ENCODE peak calls at places on chromosomes 16 and 17, in six cellular contexts. H is omental fat pad, A is RCC 7860, S is ascending aorta, M is sigmoid colon, W is GDM1. G is an unnamed sample.

GRCh38 chr17:73342057-73342522 is 30.3 kb upstream of the CDC42EP4 start:
- DNase-seq in S (peak), M (peak), A (peak), H (peak), W (no peak), G (peak)

GRCh38 chr17:77365584-77366186 is 224.9 kb downstream of the SEC14L1 start:
- DNase-seq in A (peak), H (no peak), S (peak), W (peak), M (peak), G (peak)

GRCh38 chr17:63430223-63430622 is 15.9 kb downstream of the CYB561 start:
- DNase-seq in A (no peak), M (peak), H (no peak), S (no peak), W (no peak), G (no peak)

GRCh38 chr16:1537763-1538289 is 4.4 kb downstream of the TMEM204 start:
- DNase-seq in A (no peak), S (no peak), M (no peak), H (no peak), W (no peak), G (no peak)

GRCh38 chr17:79658811-79659207 is 48.0 kb upstream of the RBFOX3 start:
- DNase-seq in A (no peak), S (no peak), H (no peak), W (no peak), M (peak), G (peak)

GRCh38 chr17:13114601-13115024 is 96.8 kb upstream of the ELAC2 start:
- DNase-seq in A (peak), S (no peak), H (no peak), M (no peak), W (no peak), G (no peak)

GRCh38 chr16:71867934-71868333 is 16.0 kb downstream of the ZNF821 start:
- DNase-seq in S (no peak), A (no peak), H (no peak), W (no peak), M (no peak), G (no peak)

GRCh38 chr16:27365142-27366089 is 36.6 kb upstream of the IL21R start:
- DNase-seq in A (peak), S (no peak), M (no peak), W (no peak), H (no peak), G (peak)

GRCh38 chr16:86074651-86075487 is 175.9 kb downstream of the IRF8 start:
- DNase-seq in W (no peak), H (no peak), A (no peak), M (peak), S (no peak), G (no peak)

GRCh38 chr17:12659500-12659899 is 6.2 kb upstream of the MYOCD start:
- DNase-seq in W (no peak), H (no peak), A (no peak), S (no peak), M (no peak), G (peak)

GRCh38 chr17:12067425-12067824 is 46.7 kb downstream of the MAP2K4 start:
- DNase-seq in S (no peak), H (no peak), A (no peak), W (no peak), M (no peak), G (no peak)

GRCh38 chr17:73564856-73565255 is 79.4 kb downstream of the SDK2 start:
- DNase-seq in W (no peak), H (no peak), M (no peak), A (no peak), S (no peak), G (no peak)

GRCh38 chr17:79837888-79838540 is 1.2 kb downstream of the CBX4 start:
- DNase-seq in H (no peak), M (no peak), W (no peak), A (no peak), S (no peak), G (no peak)

GRCh38 chr17:78227455-78227916 is 3.9 kb upstream of the TMEM235 start:
- DNase-seq in M (no peak), S (no peak), H (no peak), W (no peak), A (peak), G (no peak)

GRCh38 chr16:88481851-88482250 is 28.8 kb downstream of the ZFPM1 start:
- DNase-seq in M (no peak), W (no peak), S (no peak), A (no peak), H (no peak), G (no peak)

GRCh38 chr16:84599528-84600202 is 18.2 kb downstream of the COTL1 start:
- DNase-seq in W (peak), A (peak), M (peak), H (no peak), S (no peak), G (peak)